ENCODE peak calls at places on chromosomes 3 and 15, in four cellular contexts. One of them, this sample, is unnamed.

GRCh38 chr3:48273594-48274211 is 32.8 kb downstream of the ZNF589 start:
- DNase-seq in amygdala: peak
- DNase-seq in left cardiac atrium: no peak
- DNase-seq in iPS-NIHi11: peak
- DNase-seq in this sample: peak

GRCh38 chr3:2923390-2923789 is 186.8 kb downstream of the IL5RA start:
- DNase-seq in amygdala: no peak
- DNase-seq in iPS-NIHi11: no peak
- DNase-seq in left cardiac atrium: no peak
- DNase-seq in this sample: no peak

GRCh38 chr3:66485291-66485968 is 15.4 kb downstream of the LRIG1 start:
- DNase-seq in left cardiac atrium: no peak
- DNase-seq in amygdala: no peak
- DNase-seq in iPS-NIHi11: no peak
- DNase-seq in this sample: no peak

GRCh38 chr3:128922804-128923459 is 43.5 kb downstream of the ACAD9 start:
- DNase-seq in left cardiac atrium: no peak
- DNase-seq in iPS-NIHi11: no peak
- DNase-seq in amygdala: no peak
- DNase-seq in this sample: no peak

GRCh38 chr3:187736418-187736871 is 8.8 kb downstream of the BCL6 start:
- DNase-seq in iPS-NIHi11: no peak
- DNase-seq in left cardiac atrium: peak
- DNase-seq in amygdala: no peak
- DNase-seq in this sample: no peak

GRCh38 chr3:112582242-112582874 is 20.5 kb downstream of the SLC35A5 start:
- DNase-seq in amygdala: no peak
- DNase-seq in iPS-NIHi11: no peak
- DNase-seq in left cardiac atrium: no peak
- DNase-seq in this sample: no peak

GRCh38 chr3:193317901-193318300 is 60.7 kb downstream of the ATP13A5 start:
- DNase-seq in amygdala: no peak
- DNase-seq in iPS-NIHi11: no peak
- DNase-seq in left cardiac atrium: no peak
- DNase-seq in this sample: no peak

GRCh38 chr3:38099518-38099917 is 37.4 kb downstream of the ACAA1 start:
- DNase-seq in left cardiac atrium: no peak
- DNase-seq in iPS-NIHi11: peak
- DNase-seq in amygdala: no peak
- DNase-seq in this sample: no peak

GRCh38 chr15:63283126-63283525 is 5.7 kb downstream of the APH1B start:
- DNase-seq in left cardiac atrium: peak
- DNase-seq in iPS-NIHi11: no peak
- DNase-seq in amygdala: no peak
- DNase-seq in this sample: no peak